ENCODE peak calls at places on chromosomes 16 and 17, in ten cellular contexts. Q, W, F, Z, M, U, H, B, E and J are unnamed samples.

GRCh38 chr17:81367171-81367570 is 28.1 kb upstream of the BAHCC1 start:
- DNase-seq in E (no peak), Q (no peak), F (no peak), B (no peak), Z (no peak), W (no peak), H (no peak), M (no peak), U (no peak), J (no peak)

GRCh38 chr17:4782652-4783051 is 3.5 kb downstream of the VMO1 start:
- DNase-seq in W (no peak), E (peak), H (no peak), Z (no peak), Q (no peak), F (peak), M (no peak), U (no peak), B (no peak), J (no peak)

GRCh38 chr17:15513058-15513858 is 45.8 kb upstream of the CDRT4 start:
- DNase-seq in B (no peak), H (no peak), F (no peak), Q (no peak), Z (peak), E (no peak), M (no peak), W (no peak), U (no peak), J (no peak)

GRCh38 chr17:27389542-27390140 is 66.6 kb upstream of the KSR1 start:
- DNase-seq in U (no peak), Z (no peak), W (no peak), B (no peak), Q (no peak), F (no peak), H (no peak), M (no peak), E (no peak), J (no peak)

GRCh38 chr17:46948544-46948943 is 25.6 kb downstream of the GOSR2 start:
- DNase-seq in Q (no peak), F (no peak), E (no peak), H (no peak), Z (no peak), U (no peak), B (no peak), W (no peak), M (no peak), J (no peak)

GRCh38 chr17:17511971-17512858 is 16.0 kb upstream of the RASD1 start:
- DNase-seq in W (peak), E (no peak), F (no peak), Z (no peak), M (no peak), B (peak), H (peak), U (no peak), Q (no peak), J (peak)

GRCh38 chr16:58384437-58385055 is 7.7 kb upstream of the GINS3 start:
- DNase-seq in Q (no peak), E (no peak), Z (no peak), M (no peak), B (no peak), W (no peak), H (no peak), U (no peak), F (no peak), J (no peak)

GRCh38 chr17:47720754-47721533 is 12.1 kb upstream of the TBX21 start:
- DNase-seq in Q (no peak), F (peak), W (no peak), M (no peak), E (peak), B (no peak), H (no peak), Z (no peak), U (peak), J (no peak)

GRCh38 chr17:2545393-2545792 is 33.7 kb upstream of the METTL16 start:
- DNase-seq in B (no peak), F (no peak), Q (no peak), E (no peak), Z (no peak), M (peak), U (no peak), H (no peak), W (no peak), J (peak)

GRCh38 chr16:48501516-48502377 is 108.2 kb downstream of the N4BP1 start:
- DNase-seq in U (no peak), Z (no peak), W (no peak), B (no peak), Q (no peak), E (no peak), M (no peak), F (no peak), H (no peak), J (no peak)

GRCh38 chr17:75641343-75641742 is 8.1 kb downstream of the SMIM5 start:
- DNase-seq in M (no peak), Q (no peak), B (no peak), E (no peak), H (no peak), Z (no peak), U (no peak), F (no peak), W (no peak), J (no peak)

GRCh38 chr16:86509759-86510464 is 415 bp upstream of the FOXF1 start:
- DNase-seq in Z (no peak), E (peak), M (no peak), F (no peak), U (no peak), B (no peak), Q (no peak), H (peak), W (no peak), J (no peak)

GRCh38 chr17:76952402-76952801 is 84.2 kb downstream of the MGAT5B start:
- DNase-seq in Z (no peak), E (no peak), W (no peak), B (no peak), M (no peak), H (no peak), U (no peak), Q (no peak), F (no peak), J (no peak)

GRCh38 chr17:3959921-3960601 is 4.2 kb downstream of the ATP2A3 start:
- DNase-seq in W (no peak), M (no peak), U (no peak), E (no peak), Z (no peak), B (no peak), H (no peak), Q (no peak), F (no peak), J (no peak)

GRCh38 chr17:4586043-4586442 is 1.7 kb downstream of the SMTNL2 start:
- DNase-seq in F (no peak), Z (no peak), U (no peak), E (no peak), Q (no peak), W (no peak), M (no peak), B (no peak), H (no peak), J (no peak)

GRCh38 chr16:70390774-70391173 is 44.1 kb downstream of the DDX19A start:
- DNase-seq in F (no peak), M (no peak), Z (no peak), H (no peak), B (no peak), Q (no peak), W (no peak), U (no peak), E (no peak), J (no peak)

GRCh38 chr17:47649972-47650524 is 329 bp downstream of the KPNB1 start:
- DNase-seq in H (no peak), W (no peak), B (peak), U (no peak), Q (no peak), E (no peak), M (no peak), Z (no peak), F (no peak), J (no peak)

GRCh38 chr16:48444574-48444973 is 59.4 kb upstream of the SIAH1 start:
- DNase-seq in F (no peak), M (no peak), W (peak), B (peak), H (peak), Q (no peak), E (no peak), U (no peak), Z (no peak), J (peak)

GRCh38 chr16:10579965-10580918 is at the start of gene EMP2:
- DNase-seq in W (peak), Q (peak), B (peak), U (peak), E (peak), H (no peak), F (no peak), M (peak), Z (no peak), J (no peak)

GRCh38 chr17:70622382-70623260 is 453.3 kb downstream of the KCNJ2 start:
- DNase-seq in H (no peak), U (peak), B (no peak), F (peak), W (no peak), Z (peak), Q (peak), M (no peak), E (peak), J (no peak)

GRCh38 chr17:56597495-56597990 is 4.0 kb downstream of the NOG start:
- DNase-seq in B (no peak), M (no peak), E (peak), U (peak), F (no peak), H (no peak), Q (no peak), Z (no peak), W (no peak), J (no peak)

GRCh38 chr17:19335951-19336631 is 26.4 kb downstream of the B9D1 start:
- DNase-seq in W (no peak), Q (no peak), B (no peak), M (no peak), U (no peak), E (peak), F (no peak), Z (no peak), H (no peak), J (no peak)

GRCh38 chr17:72192409-72193192 is 71.8 kb downstream of the SOX9 start:
- DNase-seq in E (no peak), Z (no peak), U (no peak), M (no peak), W (no peak), F (no peak), H (peak), Q (no peak), B (peak), J (no peak)